ENCODE peak calls at places on chromosomes 6 and 20, in nine cellular contexts. Z, M, R, K, Q, O, L, I and A are unnamed samples.

GRCh38 chr20:3430376-3431069 is 23.1 kb upstream of the DNAAF9 start:
- DNase-seq in K (no peak), O (no peak), M (no peak), I (no peak), Q (no peak), R (no peak), Z (no peak), L (no peak), A (peak)

GRCh38 chr20:24963672-24964517 is 14.8 kb downstream of the CST7 start:
- DNase-seq in Q (no peak), O (no peak), Z (no peak), K (no peak), I (peak), L (no peak), R (peak), M (no peak), A (no peak)

GRCh38 chr6:99092009-99092408 is 144.3 kb upstream of the FBXL4 start:
- DNase-seq in K (no peak), I (no peak), Z (no peak), O (no peak), Q (no peak), L (no peak), M (no peak), R (no peak), A (no peak)

GRCh38 chr20:19259182-19259591 is 46.7 kb downstream of the SLC24A3 start:
- DNase-seq in Q (no peak), O (no peak), I (no peak), R (peak), Z (no peak), K (no peak), M (no peak), L (no peak), A (no peak)

GRCh38 chr6:54579011-54579410 is 267.6 kb upstream of the FAM83B start:
- DNase-seq in L (no peak), I (no peak), O (no peak), Z (no peak), M (no peak), K (no peak), R (no peak), Q (no peak), A (no peak)

GRCh38 chr20:2485662-2486061 is 15.1 kb upstream of the SNRPB start:
- DNase-seq in K (no peak), Z (no peak), R (no peak), I (no peak), O (peak), Q (no peak), M (no peak), L (no peak), A (no peak)

GRCh38 chr6:105991561-105992314 is 94.4 kb upstream of the PRDM1 start:
- DNase-seq in O (no peak), Z (peak), Q (no peak), K (no peak), L (peak), M (peak), R (peak), I (no peak), A (no peak)

GRCh38 chr6:19465760-19466159 is 371.4 kb upstream of the ID4 start:
- DNase-seq in R (no peak), I (peak), Z (no peak), Q (no peak), M (no peak), K (no peak), O (no peak), L (no peak), A (no peak)

GRCh38 chr6:161162722-161163121 is 111.1 kb downstream of the AGPAT4 start:
- DNase-seq in Z (no peak), O (no peak), M (no peak), R (no peak), L (no peak), I (peak), Q (no peak), K (no peak), A (no peak)

GRCh38 chr6:72966628-72967280 is 258.5 kb downstream of the KHDC1L start:
- DNase-seq in Q (no peak), Z (no peak), L (peak), R (no peak), K (no peak), M (no peak), I (no peak), O (no peak), A (peak)

GRCh38 chr6:141562801-141563763 is 569.6 kb upstream of the GJE1 start:
- DNase-seq in Q (peak), I (peak), L (peak), M (peak), O (peak), R (peak), Z (peak), K (peak), A (peak)

DNA sequence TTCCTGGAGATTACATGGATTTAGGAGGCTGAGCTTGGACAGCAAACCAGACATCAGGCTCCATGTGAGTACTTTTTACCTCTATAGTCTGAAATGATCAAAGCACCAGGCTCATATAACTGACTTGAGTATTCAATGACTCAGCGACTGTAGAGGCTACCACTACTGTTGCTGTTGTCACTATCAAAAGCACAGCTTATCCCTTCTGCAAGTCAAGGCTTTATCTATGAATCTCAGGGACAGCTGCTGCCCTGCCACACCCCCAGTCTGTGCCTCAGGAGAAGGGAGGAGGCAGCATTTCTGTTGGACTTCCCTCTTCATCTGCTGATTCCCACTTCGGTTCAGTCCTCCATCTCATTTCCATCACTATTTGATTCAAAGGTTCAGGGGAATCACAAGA is 80.5 kb upstream of the CNR1 start:
- DNase-seq in K (no peak), M (no peak), I (no peak), Z (no peak), O (no peak), R (no peak), L (no peak), Q (no peak), A (no peak)
- H3K27ac ChIP-seq in K (no peak), M (no peak), I (no peak), Z (no peak), O (no peak), R (no peak), L (no peak), Q (no peak), A (no peak)

GRCh38 chr6:13554929-13555333 is 19.5 kb upstream of the SIRT5 start:
- DNase-seq in Z (no peak), R (peak), L (no peak), M (no peak), K (no peak), I (no peak), Q (no peak), O (peak), A (no peak)
- H3K27ac ChIP-seq in Z (no peak), R (no peak), L (no peak), M (no peak), K (no peak), I (no peak), Q (no peak), O (peak), A (no peak)

GRCh38 chr20:51629399-51630058 is 87.0 kb upstream of the NFATC2 start:
- DNase-seq in I (no peak), K (no peak), Z (no peak), M (no peak), O (no peak), L (no peak), R (no peak), Q (no peak), A (no peak)
- H3K27ac ChIP-seq in I (no peak), K (peak), Z (no peak), M (no peak), O (peak), L (no peak), R (no peak), Q (no peak), A (no peak)

GRCh38 chr20:33653218-33653899 is 8.8 kb upstream of the C20orf144 start:
- DNase-seq in O (peak), K (peak), L (peak), Z (peak), M (no peak), Q (peak), R (peak), I (peak), A (peak)
- H3K27ac ChIP-seq in O (no peak), K (no peak), L (no peak), Z (no peak), M (no peak), Q (no peak), R (no peak), I (no peak), A (no peak)

GRCh38 chr20:59606566-59606965 is 2.2 kb downstream of the PHACTR3 start:
- DNase-seq in M (no peak), O (no peak), I (no peak), Z (no peak), K (no peak), L (no peak), Q (no peak), R (no peak), A (no peak)
- H3K27ac ChIP-seq in M (no peak), O (no peak), I (no peak), Z (no peak), K (no peak), L (no peak), Q (no peak), R (no peak), A (no peak)

GRCh38 chr20:33677991-33678431 is 3.8 kb upstream of the NECAB3 start:
- DNase-seq in L (no peak), Q (no peak), Z (no peak), K (peak), R (no peak), M (no peak), I (no peak), O (peak), A (no peak)
- H3K27ac ChIP-seq in L (no peak), Q (peak), Z (peak), K (peak), R (no peak), M (no peak), I (no peak), O (peak), A (no peak)